ENCODE peak calls at places on chromosome 20, in seven cellular contexts. M is IMR-90; H is SK-N-SH; K is colonic mucosa; Y is GM12878; O is stomach; D is CD4-positive, CD25-positive, alpha-beta regulatory T cell. A is an unnamed sample.
A peak's percentile ranks its signal among the peaks of the same experiment; 100 is the strongest.

GRCh38 chr20:5535211-5535756 is 214.9 kb upstream of the SHLD1 start:
- DNase-seq in K (no peak), Y (no peak), D (no peak), O (no peak), H (no peak), M (peak; percentile 98), A (no peak)

GRCh38 chr20:54543369-54543768 is 68.0 kb downstream of the DOK5 start:
- DNase-seq in M (no peak), Y (no peak), O (no peak), D (no peak), K (no peak), H (no peak), A (no peak)

GRCh38 chr20:45300961-45301360 is 5.7 kb upstream of the RBPJL start:
- DNase-seq in K (no peak), Y (no peak), O (no peak), H (peak; percentile 79), D (no peak), M (peak; percentile 19), A (peak; percentile 79)

GRCh38 chr20:25294459-25295385 is 46.8 kb downstream of the PYGB start:
- DNase-seq in Y (no peak), H (peak; percentile 95), O (peak; percentile 44), K (peak; percentile 54), D (peak; percentile 58), M (peak; percentile 52), A (peak; percentile 70)

GRCh38 chr20:62162765-62163484 is 19.4 kb downstream of the SS18L1 start:
- DNase-seq in M (no peak), H (no peak), K (no peak), Y (no peak), D (no peak), O (no peak), A (no peak)

GRCh38 chr20:43490038-43490437 is 17.5 kb upstream of the L3MBTL1 start:
- DNase-seq in Y (no peak), D (no peak), K (no peak), M (peak; percentile 15), O (no peak), H (no peak), A (no peak)

GRCh38 chr20:46145646-46146045 is 27.5 kb downstream of the CD40 start:
- DNase-seq in D (no peak), K (no peak), M (no peak), O (no peak), H (no peak), Y (no peak), A (no peak)

GRCh38 chr20:10225439-10226080 is 6.9 kb downstream of the SNAP25 start:
- DNase-seq in D (no peak), M (no peak), O (no peak), Y (no peak), K (no peak), H (peak; percentile 34), A (peak; percentile 25)

GRCh38 chr20:62429455-62430310 is 2.3 kb upstream of the RBBP8NL start:
- DNase-seq in H (no peak), Y (no peak), K (no peak), M (no peak), O (no peak), D (no peak), A (no peak)

GRCh38 chr20:53643031-53643832 is 49.6 kb upstream of the ZNF217 start:
- DNase-seq in K (peak; percentile 67), D (peak; percentile 64), M (peak; percentile 80), O (peak; percentile 52), H (no peak), Y (peak; percentile 92), A (no peak)

GRCh38 chr20:48822879-48823385 is 4.9 kb downstream of the PREX1 start:
- DNase-seq in H (no peak), Y (peak; percentile 40), O (no peak), K (no peak), D (no peak), M (no peak), A (no peak)

GRCh38 chr20:1829531-1829930 is 65.7 kb upstream of the SIRPA start:
- DNase-seq in Y (no peak), D (no peak), H (no peak), M (no peak), O (no peak), K (no peak), A (no peak)

GRCh38 chr20:10696650-10697049 is 22.9 kb upstream of the JAG1 start:
- DNase-seq in M (no peak), K (no peak), D (no peak), Y (no peak), O (no peak), H (no peak), A (peak; percentile 35)

GRCh38 chr20:36591854-36592641 is 13.5 kb upstream of the RAB5IF start:
- DNase-seq in H (peak; percentile 46), O (no peak), M (peak; percentile 51), K (no peak), D (peak; percentile 62), Y (no peak), A (peak; percentile 65)

GRCh38 chr20:38201356-38201755 is 36.3 kb upstream of the TGM2 start:
- DNase-seq in D (no peak), M (peak; percentile 93), Y (no peak), H (no peak), K (no peak), O (no peak), A (no peak)

GRCh38 chr20:64107736-64108457 is 532 bp upstream of the NPBWR2 start:
- DNase-seq in D (no peak), M (no peak), O (no peak), Y (no peak), K (no peak), H (no peak), A (no peak)

GRCh38 chr20:63376283-63377250 is 15.4 kb upstream of the CHRNA4 start:
- DNase-seq in O (no peak), H (no peak), Y (no peak), D (no peak), K (no peak), M (no peak), A (no peak)

GRCh38 chr20:57593134-57593886 is 26.9 kb downstream of the ZBP1 start:
- DNase-seq in M (no peak), O (no peak), K (peak; percentile 85), H (no peak), Y (no peak), D (no peak), A (no peak)

GRCh38 chr20:8790442-8791074 is 278.3 kb upstream of the PLCB4 start:
- DNase-seq in O (peak; percentile 36), Y (no peak), D (no peak), H (peak; percentile 50), K (peak; percentile 63), M (peak; percentile 60), A (peak; percentile 62)

GRCh38 chr20:35972445-35972844 is 4.1 kb downstream of the CNBD2 start:
- DNase-seq in M (no peak), K (no peak), Y (no peak), H (peak; percentile 81), O (no peak), D (no peak), A (no peak)

GRCh38 chr20:24034820-24035219 is 46.2 kb upstream of the GGTLC1 start:
- DNase-seq in D (no peak), O (no peak), M (no peak), Y (no peak), H (no peak), K (no peak), A (no peak)

GRCh38 chr20:6769953-6770831 is 2.7 kb downstream of the BMP2 start:
- DNase-seq in M (no peak), K (peak; percentile 78), D (no peak), Y (no peak), O (peak; percentile 54), H (peak; percentile 23), A (no peak)
- H3K27ac ChIP-seq in M (no peak overlapping the region), K (no peak overlapping the region), D (no peak overlapping the region), Y (no peak overlapping the region), O (peak overlapping the region; percentile 89), H (no peak overlapping the region), A (no peak overlapping the region)

GRCh38 chr20:60126975-60127374 is 168.8 kb downstream of the CDH26 start:
- DNase-seq in D (no peak), O (no peak), H (no peak), K (no peak), Y (no peak), M (no peak), A (no peak)

GRCh38 chr20:60125521-60125920 is 167.3 kb downstream of the CDH26 start:
- DNase-seq in Y (no peak), K (no peak), D (no peak), H (no peak), O (no peak), M (no peak), A (no peak)

GRCh38 chr20:60121903-60122302 is 163.7 kb downstream of the CDH26 start:
- DNase-seq in K (no peak), M (no peak), D (no peak), O (no peak), H (no peak), Y (no peak), A (no peak)

GRCh38 chr20:60123652-60124051 is 165.4 kb downstream of the CDH26 start:
- DNase-seq in K (no peak), O (no peak), M (no peak), D (no peak), H (no peak), Y (no peak), A (no peak)

GRCh38 chr20:60123096-60123495 is 164.9 kb downstream of the CDH26 start:
- DNase-seq in O (no peak), D (no peak), M (no peak), H (no peak), K (no peak), Y (no peak), A (no peak)
- H3K9me3 ChIP-seq in O (no peaks in the 10 kb centered on the region), D (no peaks in the 10 kb centered on the region), M (no peaks in the 10 kb centered on the region), H (no peaks in the 10 kb centered on the region), K (no peaks in the 10 kb centered on the region), Y (no peaks in the 10 kb centered on the region), A (no peaks in the 10 kb centered on the region)

GRCh38 chr20:12594410-12595130 is 414.2 kb upstream of the SPTLC3 start:
- DNase-seq in O (no peak), M (no peak), H (peak; percentile 7), Y (no peak), D (no peak), K (no peak), A (peak; percentile 67)
- H3K27ac ChIP-seq in O (no peak overlapping the region), M (no peak overlapping the region), H (no peak overlapping the region), Y (no peak overlapping the region), D (no peak overlapping the region), K (no peak overlapping the region), A (no peak overlapping the region)

GRCh38 chr20:60403105-60403741 is 445.0 kb downstream of the CDH26 start:
- DNase-seq in H (no peak), K (no peak), O (no peak), Y (no peak), M (no peak), D (no peak), A (peak; percentile 3)

GRCh38 chr20:60407011-60407771 is 449.0 kb downstream of the CDH26 start:
- DNase-seq in K (no peak), M (no peak), O (no peak), Y (no peak), H (no peak), D (no peak), A (no peak)

GRCh38 chr20:60410865-60411264 is 452.6 kb downstream of the CDH26 start:
- DNase-seq in M (no peak), H (no peak), O (no peak), Y (no peak), D (no peak), K (no peak), A (no peak)

GRCh38 chr20:60407938-60408337 is 449.7 kb downstream of the CDH26 start:
- DNase-seq in O (no peak), H (no peak), D (no peak), M (no peak), Y (no peak), K (no peak), A (no peak)

DNA sequence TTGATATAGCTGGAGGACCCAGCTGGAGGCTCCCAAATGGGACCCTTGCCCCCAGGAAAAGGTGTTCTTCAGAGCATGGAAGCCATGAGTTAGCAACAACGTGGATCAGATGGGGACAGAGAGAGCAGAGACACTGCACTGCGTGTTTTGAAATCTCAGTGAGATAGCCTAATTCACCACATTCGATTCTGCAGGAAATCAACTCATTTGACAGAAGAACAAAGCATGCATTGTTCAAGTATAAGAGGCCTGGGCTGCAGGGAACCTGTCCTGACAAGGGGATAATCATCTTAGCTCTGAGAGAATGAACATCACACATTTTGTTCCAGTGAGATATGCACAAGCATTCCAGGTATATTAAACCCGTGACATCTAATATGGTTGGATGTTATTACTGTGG is 450.2 kb downstream of the CDH26 start:
- DNase-seq in Y (no peak), D (no peak), K (no peak), M (no peak), O (no peak), H (no peak), A (no peak)
- H3K9me3 ChIP-seq in Y (no peaks in the 10 kb centered on the region), D (no peaks in the 10 kb centered on the region), K (no peaks in the 10 kb centered on the region), M (peaks cover 28% of the 10 kb centered on the region), O (no peaks in the 10 kb centered on the region), H (no peaks in the 10 kb centered on the region), A (no peaks in the 10 kb centered on the region)

A was measured in A673.